ENCODE peak calls at places on chromosome 15, in seven cellular contexts. B is Panc1; K is effector memory CD4-positive, alpha-beta T cell; V is GM23248; P is H9; N is keratinocyte; F is breast epithelium. H is an unnamed sample.

GRCh38 chr15:72147416-72147815 is 29.2 kb downstream of the SENP8 start:
- DNase-seq in B (no peak), K (no peak), V (no peak), P (no peak), N (no peak), F (no peak), H (no peak)

GRCh38 chr15:31393441-31394091 is 66.9 kb downstream of the KLF13 start:
- DNase-seq in B (no peak), K (no peak), V (no peak), P (no peak), N (no peak), F (no peak), H (no peak)

GRCh38 chr15:28919201-28919627 is 33.4 kb downstream of the APBA2 start:
- DNase-seq in B (no peak), K (no peak), V (no peak), P (peak), N (no peak), F (no peak), H (no peak)

GRCh38 chr15:48063411-48063985 is 57.3 kb upstream of the SLC24A5 start:
- DNase-seq in B (no peak), K (no peak), V (no peak), P (no peak), N (no peak), F (no peak), H (no peak)

GRCh38 chr15:64842986-64843561 is 1.4 kb downstream of the PLEKHO2 start:
- DNase-seq in B (no peak), K (no peak), V (peak), P (no peak), N (no peak), F (peak), H (no peak)

GRCh38 chr15:56342653-56343052 is 22.6 kb upstream of the TEX9 start:
- DNase-seq in B (no peak), K (no peak), V (no peak), P (no peak), N (no peak), F (no peak), H (no peak)

GRCh38 chr15:74400915-74401757 is 32.6 kb downstream of the SEMA7A start:
- DNase-seq in B (no peak), K (no peak), V (peak), P (no peak), N (no peak), F (no peak), H (no peak)

GRCh38 chr15:63358296-63359029 is 23.2 kb downstream of the CA12 start:
- DNase-seq in B (no peak), K (no peak), V (no peak), P (no peak), N (no peak), F (no peak), H (peak)

GRCh38 chr15:80773792-80774352 is 5.3 kb upstream of the CEMIP start:
- DNase-seq in B (no peak), K (no peak), V (no peak), P (no peak), N (no peak), F (no peak), H (no peak)

GRCh38 chr15:47959617-47960398 is 161.0 kb upstream of the SLC24A5 start:
- DNase-seq in B (no peak), K (no peak), V (no peak), P (no peak), N (no peak), F (no peak), H (no peak)

GRCh38 chr15:70342141-70342540 is 244.4 kb upstream of the TLE3 start:
- DNase-seq in B (no peak), K (no peak), V (no peak), P (peak), N (no peak), F (peak), H (no peak)

GRCh38 chr15:95888762-95889161 is 441.7 kb upstream of the NR2F2 start:
- DNase-seq in B (no peak), K (no peak), V (no peak), P (no peak), N (no peak), F (no peak), H (no peak)

GRCh38 chr15:56325186-56325585 is 40.0 kb upstream of the TEX9 start:
- DNase-seq in B (no peak), K (no peak), V (peak), P (no peak), N (no peak), F (no peak), H (no peak)

GRCh38 chr15:83653639-83654378 is at the start of gene ADAMTSL3:
- DNase-seq in B (no peak), K (no peak), V (peak), P (peak), N (no peak), F (peak), H (no peak)

GRCh38 chr15:51160484-51160883 is 65.8 kb upstream of the TNFAIP8L3 start:
- DNase-seq in B (no peak), K (no peak), V (no peak), P (no peak), N (no peak), F (no peak), H (peak)

GRCh38 chr15:81052046-81052445 is 51.3 kb downstream of the TLNRD1 start:
- DNase-seq in B (no peak), K (no peak), V (no peak), P (no peak), N (no peak), F (no peak), H (no peak)

GRCh38 chr15:65337436-65338070 is 33.1 kb downstream of the RNU5B-1 start:
- DNase-seq in B (no peak), K (no peak), V (no peak), P (no peak), N (no peak), F (no peak), H (no peak)

GRCh38 chr15:66802087-66803001 is 100.3 kb downstream of the SMAD6 start:
- DNase-seq in B (no peak), K (no peak), V (peak), P (no peak), N (no peak), F (peak), H (no peak)

GRCh38 chr15:85515212-85515611 is 134.8 kb downstream of the AKAP13 start:
- DNase-seq in B (no peak), K (no peak), V (peak), P (no peak), N (no peak), F (no peak), H (no peak)

GRCh38 chr15:82847703-82848102 is 38.3 kb downstream of the WHAMM start:
- DNase-seq in B (no peak), K (no peak), V (peak), P (no peak), N (no peak), F (peak), H (no peak)

GRCh38 chr15:63157891-63158431 is 684 bp upstream of the RPS27L start:
- DNase-seq in B (no peak), K (no peak), V (peak), P (peak), N (no peak), F (peak), H (no peak)

GRCh38 chr15:64623347-64624024 is 151.9 kb downstream of the RBPMS2 start:
- DNase-seq in B (no peak), K (no peak), V (no peak), P (no peak), N (no peak), F (no peak), H (no peak)

GRCh38 chr15:56496635-56497034 is 31.7 kb upstream of the MNS1 start:
- DNase-seq in B (peak), K (no peak), V (peak), P (no peak), N (peak), F (no peak), H (no peak)

GRCh38 chr15:74302821-74303359 is 64.6 kb downstream of the CYP11A1 start:
- DNase-seq in B (no peak), K (no peak), V (peak), P (peak), N (no peak), F (no peak), H (no peak)

GRCh38 chr15:89492111-89492641 is 4.2 kb downstream of the RHCG start:
- DNase-seq in B (no peak), K (no peak), V (peak), P (peak), N (no peak), F (no peak), H (no peak)

GRCh38 chr15:23595368-23595767 is 29.9 kb downstream of the MKRN3 start:
- DNase-seq in B (no peak), K (no peak), V (no peak), P (no peak), N (no peak), F (no peak), H (no peak)

GRCh38 chr15:92800013-92800412 is 100.1 kb upstream of the CHD2 start:
- DNase-seq in B (no peak), K (no peak), V (no peak), P (no peak), N (no peak), F (no peak), H (no peak)
- H3K27ac ChIP-seq in B (peak), K (no peak), V (no peak), P (no peak), N (no peak), F (no peak), H (no peak)

DNA sequence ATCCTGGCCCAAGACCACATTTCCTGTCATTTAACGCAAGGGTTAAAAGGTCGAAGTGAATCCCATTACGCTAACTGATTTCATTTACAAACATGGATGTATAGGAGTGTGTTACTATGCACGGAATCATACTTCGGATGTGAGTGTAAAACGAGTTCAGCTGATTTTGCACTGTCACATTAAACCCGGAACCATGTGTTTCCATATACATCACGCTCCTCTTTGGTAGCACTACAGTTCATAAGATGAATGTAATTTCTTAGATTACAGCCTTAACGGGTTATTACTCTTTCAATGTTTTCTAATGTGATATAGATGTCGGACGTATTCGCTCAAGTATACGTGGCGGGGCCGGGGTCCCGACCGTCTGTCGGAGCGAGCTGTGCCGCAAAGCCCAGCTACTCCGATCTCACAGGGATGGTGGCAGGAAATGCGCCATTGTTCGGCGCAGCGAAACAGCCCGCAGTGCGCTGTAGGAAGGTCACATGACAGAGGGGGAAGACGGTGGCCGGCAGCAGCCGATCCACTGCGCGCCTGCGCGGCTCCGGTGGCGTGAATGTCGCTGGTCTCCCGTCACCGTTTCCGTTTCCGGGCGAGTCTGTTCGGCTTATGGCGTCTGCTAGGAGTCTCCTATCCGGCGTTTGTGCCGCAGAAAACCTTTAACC is 97.3 kb downstream of the NPAP1 start:
- DNase-seq in B (no peak), K (peak), V (peak), P (peak), N (no peak), F (peak), H (peak)
- H3K27ac ChIP-seq in B (no peak), K (no peak), V (peak), P (peak), N (no peak), F (no peak), H (peak)

GRCh38 chr15:59556405-59556804 is 55.2 kb upstream of the GCNT3 start:
- DNase-seq in B (no peak), K (no peak), V (peak), P (no peak), N (no peak), F (no peak), H (no peak)
- H3K27ac ChIP-seq in B (no peak), K (no peak), V (no peak), P (no peak), N (no peak), F (no peak), H (no peak)

DNA sequence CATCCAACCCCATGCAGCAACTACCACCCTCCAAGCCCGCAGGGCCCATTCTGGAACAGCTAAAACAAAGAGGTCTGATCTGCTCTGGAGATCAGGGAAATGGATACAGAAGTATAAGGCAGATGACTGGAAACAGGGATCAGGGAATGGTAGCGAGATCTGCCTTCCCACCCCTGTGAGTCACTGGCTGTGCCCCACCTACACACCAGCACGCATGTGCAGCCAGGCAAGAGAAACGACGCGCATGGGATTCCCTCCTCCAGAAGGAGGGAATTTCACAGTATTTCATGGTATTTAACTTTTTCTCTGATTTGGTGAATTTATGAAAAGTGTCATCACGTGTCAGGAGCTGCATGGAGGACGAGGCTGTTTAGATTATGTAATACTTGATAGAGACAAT is 116.7 kb downstream of the ARRDC4 start:
- DNase-seq in B (no peak), K (no peak), V (peak), P (no peak), N (peak), F (no peak), H (no peak)
- H3K27ac ChIP-seq in B (no peak), K (no peak), V (no peak), P (no peak), N (peak), F (no peak), H (no peak)

GRCh38 chr15:43118829-43119228 is 13.0 kb upstream of the UBR1 start:
- DNase-seq in B (no peak), K (no peak), V (no peak), P (no peak), N (no peak), F (no peak), H (no peak)
- H3K27ac ChIP-seq in B (no peak), K (no peak), V (no peak), P (no peak), N (no peak), F (no peak), H (no peak)

GRCh38 chr15:40062816-40063562 is 24.0 kb upstream of the SRP14 start:
- DNase-seq in B (no peak), K (no peak), V (no peak), P (no peak), N (no peak), F (no peak), H (no peak)
- H3K27ac ChIP-seq in B (no peak), K (no peak), V (peak), P (no peak), N (no peak), F (no peak), H (no peak)

GRCh38 chr15:101178414-101178813 is 73.4 kb downstream of the CHSY1 start:
- DNase-seq in B (no peak), K (no peak), V (no peak), P (no peak), N (no peak), F (no peak), H (no peak)

GRCh38 chr15:101179341-101180153 is 72.3 kb downstream of the CHSY1 start:
- DNase-seq in B (no peak), K (no peak), V (peak), P (no peak), N (no peak), F (peak), H (no peak)

GRCh38 chr15:101181349-101181748 is 70.5 kb downstream of the CHSY1 start:
- DNase-seq in B (no peak), K (no peak), V (no peak), P (no peak), N (no peak), F (no peak), H (no peak)

GRCh38 chr15:101182215-101182614 is 69.6 kb downstream of the CHSY1 start:
- DNase-seq in B (no peak), K (no peak), V (no peak), P (no peak), N (no peak), F (no peak), H (no peak)

DNA sequence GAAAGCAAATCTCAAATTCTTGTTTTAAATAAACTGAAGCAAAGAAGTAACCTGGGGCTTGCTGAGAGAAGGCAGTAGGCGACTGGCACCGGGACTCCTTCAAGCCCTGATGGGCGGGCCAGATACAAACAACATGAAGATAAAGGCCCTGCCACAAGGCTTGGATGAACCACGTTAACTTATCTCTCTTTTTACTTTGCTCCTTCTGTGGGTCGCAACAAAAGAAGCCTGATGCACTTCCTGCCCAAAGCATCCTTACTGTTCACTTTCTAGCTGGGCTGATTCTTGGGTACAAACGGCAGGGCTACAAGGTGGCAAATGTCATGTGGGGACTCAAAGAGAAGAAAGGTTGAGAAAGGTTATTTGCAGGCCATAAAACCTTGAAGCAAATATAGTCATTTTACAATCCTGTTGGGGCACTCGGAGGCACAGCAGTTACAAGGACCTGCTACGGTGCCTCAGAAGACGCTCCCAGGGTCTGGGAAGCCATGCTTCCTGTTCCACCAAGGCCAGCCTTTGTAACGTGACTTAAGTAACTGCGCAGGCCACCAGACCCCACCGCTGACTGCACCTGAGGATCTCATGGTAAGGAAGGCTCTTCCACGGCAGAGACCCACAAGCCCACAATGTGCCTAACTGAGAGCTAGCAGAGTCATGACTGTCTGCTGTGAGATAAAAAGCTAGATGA is 71.1 kb downstream of the CHSY1 start:
- DNase-seq in B (no peak), K (no peak), V (no peak), P (no peak), N (no peak), F (no peak), H (no peak)
- H3K27ac ChIP-seq in B (no peak), K (no peak), V (peak), P (no peak), N (no peak), F (no peak), H (no peak)

GRCh38 chr15:68283401-68283800 is 5.9 kb downstream of the FEM1B start:
- DNase-seq in B (no peak), K (no peak), V (no peak), P (no peak), N (no peak), F (no peak), H (no peak)
- H3K27ac ChIP-seq in B (no peak), K (no peak), V (peak), P (no peak), N (no peak), F (peak), H (no peak)

DNA sequence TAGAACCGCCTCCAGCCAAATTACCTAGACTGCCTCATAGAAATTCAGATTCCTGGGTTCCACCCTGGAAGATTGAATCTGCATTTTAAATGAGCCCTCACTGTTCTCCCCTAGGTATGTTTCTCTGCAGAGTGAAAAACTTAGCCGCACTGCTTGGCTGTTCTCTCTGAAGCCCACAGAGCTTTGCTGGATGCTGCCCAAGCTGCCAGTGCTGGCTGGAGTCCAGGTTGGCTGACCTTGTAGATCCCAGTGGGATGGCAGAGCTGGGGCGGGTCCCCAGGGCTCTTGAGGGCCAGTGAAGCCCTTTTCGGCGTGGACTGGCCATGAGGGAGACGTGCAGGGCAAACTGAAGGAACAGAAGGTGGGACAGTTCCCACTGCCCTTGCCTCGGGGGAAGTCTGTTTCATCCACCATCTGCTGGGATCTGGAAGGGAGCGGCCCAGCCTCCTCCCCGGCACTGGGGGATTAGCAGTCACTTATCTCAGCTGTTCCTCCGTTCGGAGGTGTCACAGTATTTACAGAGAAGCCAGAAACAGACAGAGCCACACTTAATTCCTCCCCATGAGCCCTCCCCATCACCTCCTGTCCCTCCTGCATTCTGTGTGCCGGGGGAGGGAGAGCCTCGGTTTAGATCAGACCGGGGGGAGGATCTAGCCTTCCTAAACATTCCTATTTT is 3.9 kb upstream of the ACTC1 start:
- DNase-seq in B (no peak), K (no peak), V (no peak), P (peak), N (no peak), F (no peak), H (no peak)
- H3K27ac ChIP-seq in B (no peak), K (no peak), V (no peak), P (no peak), N (no peak), F (no peak), H (no peak)

GRCh38 chr15:42134617-42135243 is 21.7 kb downstream of the PLA2G4F start:
- DNase-seq in B (no peak), K (no peak), V (no peak), P (no peak), N (no peak), F (no peak), H (no peak)
- H3K27ac ChIP-seq in B (no peak), K (no peak), V (no peak), P (no peak), N (no peak), F (no peak), H (no peak)

H was measured in caudate nucleus.